ENCODE peak calls at places on chromosomes 2 and 18, in six cellular contexts. W is stimulated activated CD4-positive, alpha-beta T cell treated with anti-CD3 and anti-CD28 coated beads, TNF-alpha, amount 100 ng/mL, for 48 hours; F is KG1; K is AG04449; M is H7; G is psoas muscle. P is an unnamed sample.

GRCh38 chr2:43188561-43189386 is 37.6 kb downstream of the ZFP36L2 start:
- DNase-seq in W (no peak), F (no peak), K (no peak), M (no peak), G (no peak), P (no peak)

GRCh38 chr2:215615067-215615828 is 179.4 kb upstream of the FN1 start:
- DNase-seq in W (no peak), F (no peak), K (no peak), M (no peak), G (peak; percentile 39), P (no peak)

GRCh38 chr2:195810340-195811098 is 153.5 kb downstream of the SLC39A10 start:
- DNase-seq in W (no peak), F (no peak), K (no peak), M (no peak), G (no peak), P (no peak)

GRCh38 chr18:36126668-36127067 is 2.5 kb downstream of the SLC39A6 start:
- DNase-seq in W (no peak), F (no peak), K (no peak), M (no peak), G (no peak), P (no peak)

GRCh38 chr18:61388010-61388409 is 54.8 kb downstream of the CDH20 start:
- DNase-seq in W (no peak), F (no peak), K (no peak), M (no peak), G (no peak), P (no peak)

GRCh38 chr2:102005989-102006885 is 14.5 kb downstream of the IL1R2 start:
- DNase-seq in W (no peak), F (no peak), K (no peak), M (peak; percentile 78), G (no peak), P (no peak)

GRCh38 chr2:239814136-239814916 is 210.8 kb downstream of the NDUFA10 start:
- DNase-seq in W (no peak), F (no peak), K (no peak), M (no peak), G (no peak), P (no peak)

GRCh38 chr2:63763336-63764056 is 78.2 kb upstream of the UGP2 start:
- DNase-seq in W (no peak), F (no peak), K (peak; percentile 41), M (no peak), G (no peak), P (no peak)

GRCh38 chr18:50424877-50425690 is 50.2 kb downstream of the SKA1 start:
- DNase-seq in W (no peak), F (no peak), K (no peak), M (no peak), G (no peak), P (peak; percentile 31)

GRCh38 chr2:24866946-24867345 is 53.1 kb downstream of the ADCY3 start:
- DNase-seq in W (no peak), F (no peak), K (no peak), M (no peak), G (no peak), P (no peak)

GRCh38 chr2:217223222-217223930 is 363.5 kb upstream of the TNP1 start:
- DNase-seq in W (peak; percentile 46), F (peak; percentile 14), K (peak; percentile 85), M (no peak), G (no peak), P (no peak)

GRCh38 chr2:219416233-219416598 is 2.0 kb upstream of the DES start:
- DNase-seq in W (no peak), F (no peak), K (no peak), M (peak; percentile 71), G (no peak), P (no peak)

GRCh38 chr2:223100061-223100511 is 48.1 kb downstream of the KCNE4 start:
- DNase-seq in W (no peak), F (no peak), K (peak; percentile 68), M (no peak), G (peak; percentile 74), P (peak; percentile 36)

GRCh38 chr2:34529965-34530364 is 930.9 kb upstream of the FAM98A start:
- DNase-seq in W (no peak), F (no peak), K (no peak), M (no peak), G (no peak), P (no peak)

GRCh38 chr2:219570924-219571310 is 422 bp downstream of the OBSL1 start:
- DNase-seq in W (no peak), F (no peak), K (no peak), M (no peak), G (no peak), P (no peak)

GRCh38 chr2:237026981-237027711 is 58.5 kb upstream of the COPS8 start:
- DNase-seq in W (no peak), F (no peak), K (peak; percentile 34), M (peak; percentile 74), G (peak; percentile 83), P (peak; percentile 75)

GRCh38 chr18:36130039-36130831 is 536 bp downstream of the ELP2 start:
- DNase-seq in W (no peak), F (no peak), K (no peak), M (peak; percentile 32), G (no peak), P (no peak)

GRCh38 chr2:191638802-191639172 is 39.1 kb upstream of the NABP1 start:
- DNase-seq in W (no peak), F (no peak), K (no peak), M (no peak), G (no peak), P (no peak)

GRCh38 chr2:216012830-216013079 is 596 bp downstream of the MREG start:
- DNase-seq in W (no peak), F (no peak), K (no peak), M (no peak), G (no peak), P (no peak)

GRCh38 chr2:68282814-68283812 is 30.8 kb upstream of the PPP3R1 start:
- DNase-seq in W (no peak), F (no peak), K (no peak), M (peak; percentile 61), G (no peak), P (no peak)

GRCh38 chr2:23497063-23497462 is 112.1 kb downstream of the KLHL29 start:
- DNase-seq in W (peak; percentile 39), F (peak; percentile 41), K (no peak), M (peak; percentile 68), G (peak; percentile 32), P (no peak)

GRCh38 chr18:59139615-59140286 is at the start of gene SEC11C:
- DNase-seq in W (peak; percentile 94), F (peak; percentile 95), K (peak; percentile 65), M (peak; percentile 96), G (peak; percentile 98), P (peak; percentile 97)

GRCh38 chr2:178895872-178896271 is 88.6 kb upstream of the TTN start:
- DNase-seq in W (no peak), F (no peak), K (no peak), M (no peak), G (no peak), P (no peak)

GRCh38 chr2:9846554-9846953 is 3.3 kb downstream of the TAF1B start:
- DNase-seq in W (no peak), F (no peak), K (no peak), M (no peak), G (no peak), P (no peak)

GRCh38 chr2:171390941-171391516 is 42.8 kb downstream of the METTL8 start:
- DNase-seq in W (no peak), F (no peak), K (no peak), M (no peak), G (no peak), P (no peak)

GRCh38 chr2:85353876-85354285 is 447 bp downstream of the RETSAT start:
- DNase-seq in W (no peak), F (peak; percentile 29), K (no peak), M (no peak), G (peak; percentile 92), P (peak; percentile 58)

GRCh38 chr2:26414291-26414690 is 12.6 kb downstream of the DRC1 start:
- DNase-seq in W (no peak), F (no peak), K (no peak), M (no peak), G (no peak), P (no peak)

GRCh38 chr18:58176915-58177717 is 133.1 kb downstream of the NEDD4L start:
- DNase-seq in W (no peak), F (no peak), K (peak; percentile 75), M (no peak), G (no peak), P (no peak)

GRCh38 chr2:219230201-219230540 is 565 bp downstream of the ANKZF1 start:
- DNase-seq in W (peak; percentile 28), F (no peak), K (no peak), M (peak; percentile 84), G (peak; percentile 74), P (peak; percentile 57)

GRCh38 chr2:212135739-212136138 is 402.9 kb downstream of the ERBB4 start:
- DNase-seq in W (no peak), F (no peak), K (no peak), M (no peak), G (no peak), P (no peak)

GRCh38 chr2:96500385-96501066 is 4.6 kb downstream of the NEURL3 start:
- DNase-seq in W (no peak), F (no peak), K (no peak), M (no peak), G (peak; percentile 50), P (no peak)